ENCODE peak calls at places on chromosomes 5 and 9, in six cellular contexts. I, N, Y, B, O and X are unnamed samples.

GRCh38 chr5:29169851-29170250 is 2023.6 kb upstream of the CDH6 start:
- DNase-seq in B (peak), Y (no peak), N (no peak), I (no peak), O (no peak), X (no peak)

GRCh38 chr5:34899066-34899465 is 16.2 kb downstream of the RAD1 start:
- DNase-seq in Y (no peak), O (no peak), N (no peak), I (no peak), B (no peak), X (no peak)

GRCh38 chr5:169174923-169175322 is 126.0 kb downstream of the SLIT3 start:
- DNase-seq in N (no peak), O (no peak), B (no peak), I (no peak), Y (no peak), X (no peak)

GRCh38 chr5:178301641-178302040 is 69.0 kb upstream of the PHYKPL start:
- DNase-seq in Y (peak), I (no peak), O (no peak), B (no peak), N (no peak), X (no peak)

GRCh38 chr5:181160144-181160754 is 12.9 kb downstream of the OR2V2 start:
- DNase-seq in B (peak), I (no peak), Y (peak), O (no peak), N (no peak), X (no peak)

GRCh38 chr9:123611228-123611627 is 255.2 kb downstream of the CRB2 start:
- DNase-seq in N (peak), I (no peak), Y (no peak), O (no peak), B (no peak), X (no peak)

GRCh38 chr9:34046784-34047379 is 1.8 kb downstream of the UBAP2 start:
- DNase-seq in Y (no peak), N (no peak), I (no peak), O (peak), B (peak), X (no peak)

GRCh38 chr9:2567922-2568321 is 53.7 kb upstream of the VLDLR start:
- DNase-seq in N (no peak), Y (no peak), O (no peak), I (no peak), B (no peak), X (no peak)

GRCh38 chr9:136187683-136188586 is 17.0 kb downstream of the LHX3 start:
- DNase-seq in B (peak), I (no peak), Y (no peak), N (no peak), O (no peak), X (no peak)

GRCh38 chr9:34623386-34624235 is 3.3 kb upstream of the DCTN3 start:
- DNase-seq in Y (no peak), N (no peak), O (no peak), B (peak), I (no peak), X (no peak)

GRCh38 chr5:60503771-60504170 is 196.2 kb downstream of the DEPDC1B start:
- DNase-seq in N (no peak), I (no peak), Y (no peak), B (no peak), O (no peak), X (no peak)

GRCh38 chr5:37308796-37309195 is 59.6 kb upstream of the CPLANE1 start:
- DNase-seq in B (no peak), O (no peak), I (no peak), N (no peak), Y (no peak), X (no peak)

GRCh38 chr5:1975898-1976765 is 93.4 kb upstream of the IRX4 start:
- DNase-seq in N (no peak), Y (no peak), O (no peak), I (no peak), B (no peak), X (no peak)

GRCh38 chr9:111621895-111622480 is 9.1 kb upstream of the DNAJC25 start:
- DNase-seq in B (peak), Y (peak), N (no peak), O (peak), I (no peak), X (no peak)

GRCh38 chr9:95071925-95072324 is 245.6 kb downstream of the FANCC start:
- DNase-seq in I (no peak), N (no peak), Y (no peak), O (no peak), B (no peak), X (no peak)

GRCh38 chr5:134070979-134071849 is 43.3 kb upstream of the TCF7 start:
- DNase-seq in I (no peak), O (peak), Y (peak), N (no peak), B (peak), X (no peak)

GRCh38 chr5:65718576-65719310 is 3.2 kb downstream of the SGTB start:
- DNase-seq in N (no peak), Y (no peak), I (no peak), B (no peak), O (no peak), X (no peak)

GRCh38 chr9:92973700-92974099 is 26.4 kb downstream of the FGD3 start:
- DNase-seq in O (no peak), Y (peak), N (no peak), I (no peak), B (no peak), X (no peak)

GRCh38 chr5:53373420-53374188 is 106.8 kb upstream of the FST start:
- DNase-seq in B (no peak), Y (no peak), O (no peak), N (no peak), I (no peak), X (no peak)

GRCh38 chr5:11468334-11469039 is 435.8 kb downstream of the CTNND2 start:
- DNase-seq in Y (no peak), B (no peak), N (no peak), I (no peak), O (no peak), X (no peak)

GRCh38 chr9:134390537-134390936 is 64.3 kb downstream of the RXRA start:
- DNase-seq in I (no peak), Y (no peak), B (no peak), N (no peak), O (no peak), X (no peak)

GRCh38 chr5:39194466-39195136 is 24.8 kb downstream of the FYB1 start:
- DNase-seq in N (peak), I (no peak), O (no peak), B (no peak), Y (peak), X (no peak)

GRCh38 chr5:83964235-83964634 is 243.6 kb upstream of the HAPLN1 start:
- DNase-seq in I (no peak), B (no peak), N (no peak), Y (no peak), O (no peak), X (no peak)

GRCh38 chr5:68542207-68542606 is 326.7 kb downstream of the PIK3R1 start:
- DNase-seq in B (no peak), N (no peak), O (no peak), I (no peak), Y (no peak), X (no peak)

GRCh38 chr9:97543568-97543967 is 42.1 kb downstream of the TMOD1 start:
- DNase-seq in N (no peak), Y (no peak), B (no peak), O (no peak), I (no peak), X (no peak)

GRCh38 chr5:132238901-132239500 is 11.3 kb upstream of the P4HA2 start:
- DNase-seq in B (no peak), O (no peak), Y (peak), I (no peak), N (no peak), X (no peak)

GRCh38 chr5:149881874-149882273 is 62.7 kb downstream of the PDE6A start:
- DNase-seq in B (no peak), I (no peak), N (no peak), O (no peak), Y (no peak), X (no peak)
- TF ChIP-seq CTCF in B (no peak), I (no peak), N (no peak), O (no peak), Y (no peak), X (no peak)

GRCh38 chr5:88883566-88884434 is 816 bp upstream of the MEF2C start:
- DNase-seq in I (peak), B (peak), N (no peak), Y (peak), O (peak), X (peak)

GRCh38 chr5:88885043-88885442 is 2.1 kb upstream of the MEF2C start:
- DNase-seq in I (no peak), O (no peak), Y (no peak), B (no peak), N (no peak), X (no peak)

GRCh38 chr5:88883059-88883565 is at the start of gene MEF2C:
- DNase-seq in O (peak), Y (peak), N (no peak), I (peak), B (peak), X (peak)

GRCh38 chr5:88886252-88886651 is 3.3 kb upstream of the MEF2C start:
- DNase-seq in Y (no peak), I (no peak), B (no peak), N (no peak), O (no peak), X (no peak)

GRCh38 chr5:88884435-88884877 is 1.5 kb upstream of the MEF2C start:
- DNase-seq in Y (no peak), N (no peak), I (no peak), B (no peak), O (no peak), X (no peak)
- TF ChIP-seq CTCF in Y (no peak), N (no peak), I (no peak), B (no peak), O (no peak), X (no peak)

GRCh38 chr5:157294692-157295091 is 28.8 kb downstream of the CYFIP2 start:
- DNase-seq in I (no peak), Y (no peak), O (no peak), B (peak), N (no peak), X (no peak)
- TF ChIP-seq CTCF in I (no peak), Y (no peak), O (no peak), B (peak), N (no peak), X (no peak)

GRCh38 chr5:50990296-50990924 is 324.0 kb downstream of the PARP8 start:
- DNase-seq in O (no peak), Y (no peak), B (peak), I (no peak), N (no peak), X (no peak)

DNA sequence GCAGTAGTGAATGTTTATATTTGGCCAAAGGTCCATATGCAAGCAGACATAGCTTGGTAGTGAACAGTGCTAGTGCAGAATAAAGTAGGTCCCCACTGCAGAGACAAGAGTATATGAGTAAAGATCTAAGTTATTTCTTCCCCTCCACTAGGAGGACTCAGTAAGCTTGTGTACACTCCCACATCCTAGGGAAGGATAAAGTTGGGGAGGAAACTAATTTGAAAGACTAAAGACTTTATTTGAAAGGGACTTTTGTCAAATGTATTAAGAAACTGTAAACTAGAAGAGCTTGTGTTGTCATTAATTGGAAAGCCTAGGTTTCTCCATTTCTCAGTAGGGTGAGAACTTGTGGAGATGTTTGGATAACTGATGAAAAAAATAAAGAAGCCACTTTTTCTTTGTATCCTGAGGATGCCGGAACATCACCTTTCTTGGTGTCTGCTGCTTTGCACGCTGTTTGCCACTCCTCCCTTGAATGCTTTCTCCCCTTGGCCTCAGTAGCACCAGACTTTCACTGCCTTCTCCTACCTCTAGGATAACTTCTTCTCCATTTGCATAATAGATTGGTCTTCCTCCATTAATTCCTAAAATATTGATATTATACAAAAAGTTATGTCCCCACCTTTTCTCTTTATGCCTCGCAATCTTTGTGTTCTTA is 329.0 kb downstream of the PARP8 start:
- DNase-seq in N (no peak), O (no peak), Y (no peak), I (no peak), B (peak), X (no peak)
- TF ChIP-seq CTCF in N (no peak), O (no peak), Y (no peak), I (no peak), B (peak), X (no peak)

DNA sequence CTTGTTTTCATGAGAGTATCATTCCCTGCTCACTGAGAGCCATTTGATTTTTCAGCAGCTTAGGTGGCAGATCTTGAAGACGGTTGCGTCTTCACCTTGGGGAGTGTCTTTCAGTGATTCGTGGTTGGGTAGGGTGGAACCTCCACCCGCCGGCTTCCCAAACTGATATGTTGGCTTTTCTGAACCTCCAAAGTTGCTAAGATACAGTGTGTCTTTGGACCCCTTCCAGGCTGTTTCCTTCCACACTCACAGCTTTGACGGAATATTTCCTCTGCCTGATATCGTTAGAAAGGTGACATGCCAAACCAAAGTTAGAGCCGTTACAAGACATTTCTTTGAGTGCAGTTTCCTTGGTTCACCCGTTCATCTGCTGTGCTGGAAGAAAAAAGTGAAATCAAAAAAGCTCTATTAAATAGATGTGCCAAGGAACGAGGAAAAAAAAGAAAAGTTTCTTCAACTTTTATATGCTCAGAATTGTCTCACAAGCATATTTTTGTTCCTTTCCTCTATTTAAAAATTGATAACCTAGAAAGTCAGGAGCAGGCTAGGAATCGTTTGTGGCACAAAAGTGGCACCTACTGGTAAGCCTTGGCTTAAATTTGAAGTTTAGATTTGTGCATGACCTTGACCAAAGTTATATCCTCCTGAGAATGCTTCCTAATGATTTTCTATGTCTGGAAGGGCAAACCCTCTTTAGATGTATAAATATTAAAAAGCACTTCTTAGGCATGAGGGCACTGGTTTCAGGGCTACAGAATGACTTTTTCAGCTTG is 270.7 kb upstream of the WWC1 start:
- DNase-seq in I (no peak), O (no peak), N (no peak), B (no peak), Y (no peak), X (no peak)
- TF ChIP-seq CTCF in I (no peak), O (no peak), N (peak), B (peak), Y (no peak), X (no peak)